ENCODE peak calls at places on chromosomes 2 and 18, in six cellular contexts. E, H, C, N, R and Z are unnamed samples.
A peak's percentile ranks its signal among the peaks of the same experiment; 100 is the strongest.

GRCh38 chr2:118186858-118187254 is 98.6 kb downstream of the INSIG2 start:
- DNase-seq in N (no peak), C (no peak), H (no peak), R (no peak), E (no peak), Z (no peak)

GRCh38 chr2:39158351-39158750 is 37.5 kb upstream of the SOS1 start:
- DNase-seq in E (no peak), H (no peak), N (no peak), R (peak; percentile 12), C (no peak), Z (peak; percentile 23)

GRCh38 chr2:112096098-112096497 is 41.0 kb downstream of the TMEM87B start:
- DNase-seq in H (no peak), N (no peak), C (no peak), E (no peak), R (no peak), Z (peak; percentile 51)

GRCh38 chr2:32399221-32399620 is 42.4 kb downstream of the BIRC6 start:
- DNase-seq in N (no peak), E (no peak), R (no peak), C (no peak), H (no peak), Z (no peak)

GRCh38 chr2:110105183-110105582 is 10.4 kb downstream of the MALL start:
- DNase-seq in E (peak; percentile 40), N (no peak), C (no peak), R (no peak), H (no peak), Z (no peak)

GRCh38 chr2:233165895-233166661 is 85.4 kb upstream of the ATG16L1 start:
- DNase-seq in H (no peak), E (peak; percentile 91), R (peak; percentile 13), C (no peak), N (peak; percentile 86), Z (no peak)

GRCh38 chr2:46841621-46842020 is 74.0 kb downstream of the MCFD2 start:
- DNase-seq in H (no peak), E (no peak), R (no peak), N (no peak), C (no peak), Z (no peak)

GRCh38 chr2:232876071-232876977 is 6.3 kb downstream of the SNORC start:
- DNase-seq in E (peak; percentile 70), N (no peak), C (peak; percentile 60), R (peak; percentile 24), H (no peak), Z (no peak)

GRCh38 chr2:121999273-121999672 is 243.8 kb downstream of the TSN start:
- DNase-seq in C (no peak), E (no peak), H (no peak), N (no peak), R (peak; percentile 42), Z (peak; percentile 15)

GRCh38 chr2:62934501-62934900 is 116.1 kb upstream of the OTX1 start:
- DNase-seq in H (no peak), N (no peak), R (no peak), C (no peak), E (no peak), Z (peak; percentile 16)

GRCh38 chr18:40058811-40059570 is 1896.0 kb upstream of the PIK3C3 start:
- DNase-seq in H (no peak), N (no peak), R (no peak), C (no peak), E (no peak), Z (no peak)

GRCh38 chr2:234723400-234723799 is 226.5 kb upstream of the ARL4C start:
- DNase-seq in N (no peak), E (no peak), H (no peak), R (no peak), C (no peak), Z (no peak)

GRCh38 chr18:31931163-31931885 is 11.6 kb downstream of the TRAPPC8 start:
- DNase-seq in C (no peak), H (no peak), R (peak; percentile 59), N (no peak), E (no peak), Z (no peak)

GRCh38 chr2:192007819-192008218 is 160.9 kb upstream of the CAVIN2 start:
- DNase-seq in R (peak; percentile 51), C (no peak), N (no peak), E (no peak), H (no peak), Z (peak; percentile 65)

GRCh38 chr2:51003345-51004192 is 28.4 kb downstream of the NRXN1 start:
- DNase-seq in R (peak; percentile 39), C (no peak), N (no peak), H (no peak), E (no peak), Z (peak; percentile 8)

GRCh38 chr2:219404954-219405353 is 13.2 kb upstream of the DES start:
- DNase-seq in H (no peak), R (no peak), C (no peak), N (peak; percentile 72), E (no peak), Z (no peak)

GRCh38 chr18:63869851-63870250 is 17.7 kb upstream of the SERPINB2 start:
- DNase-seq in C (no peak), E (no peak), N (no peak), R (no peak), H (no peak), Z (peak; percentile 18)

GRCh38 chr2:96909651-96910050 is 39.8 kb upstream of the SEMA4C start:
- DNase-seq in N (peak; percentile 72), C (no peak), H (no peak), E (no peak), R (no peak), Z (no peak)

GRCh38 chr2:235493775-235494715 is at the start of gene AGAP1:
- DNase-seq in C (peak; percentile 85), R (peak; percentile 83), E (peak; percentile 97), N (peak; percentile 94), H (no peak), Z (peak; percentile 86)

GRCh38 chr18:28834889-28835288 is 658.0 kb upstream of the CDH2 start:
- DNase-seq in C (no peak), H (no peak), E (no peak), R (peak; percentile 79), N (no peak), Z (peak; percentile 40)